ENCODE peak calls at places on chromosomes 13 and 19, in five cellular contexts. F, O, G, C and A are unnamed samples.

GRCh38 chr13:19782049-19782726 is 557 bp downstream of the PSPC1 start:
- DNase-seq in O (no peak), G (peak; percentile 21), F (peak; percentile 71), C (no peak), A (peak; percentile 30)

GRCh38 chr13:30976041-30976440 is 43.6 kb downstream of the TEX26 start:
- DNase-seq in F (no peak), C (no peak), O (no peak), G (no peak), A (no peak)

GRCh38 chr13:49436890-49437289 is 7.0 kb downstream of the CAB39L start:
- DNase-seq in O (no peak), G (no peak), F (no peak), C (no peak), A (no peak)

GRCh38 chr13:97496511-97496910 is 62.5 kb downstream of the RAP2A start:
- DNase-seq in C (no peak), O (no peak), G (no peak), F (no peak), A (no peak)

GRCh38 chr13:48749699-48750473 is 96.2 kb downstream of the CYSLTR2 start:
- DNase-seq in C (peak; percentile 76), O (peak; percentile 73), G (peak; percentile 31), F (peak; percentile 35), A (no peak)

GRCh38 chr19:12195501-12195860 is 32.6 kb downstream of the ZNF136 start:
- DNase-seq in O (no peak), C (no peak), G (no peak), F (no peak), A (no peak)

GRCh38 chr19:4988770-4989251 is 19.9 kb downstream of the KDM4B start:
- DNase-seq in O (no peak), C (no peak), F (no peak), G (no peak), A (no peak)

GRCh38 chr19:36489139-36489919 is at the start of gene ZNF566:
- DNase-seq in G (peak; percentile 90), C (peak; percentile 96), F (peak; percentile 94), O (peak; percentile 92), A (peak; percentile 97)

GRCh38 chr13:90511903-90512302 is 835.6 kb upstream of the MIR17HG start:
- DNase-seq in C (no peak), G (no peak), O (no peak), F (no peak), A (no peak)

GRCh38 chr13:50319603-50320296 is 304.5 kb downstream of the KCNRG start:
- DNase-seq in F (no peak), G (peak; percentile 9), C (peak; percentile 24), O (no peak), A (peak; percentile 85)

GRCh38 chr19:41935781-41936415 is 7.6 kb upstream of the ERFL start:
- DNase-seq in F (no peak), G (no peak), C (no peak), O (no peak), A (no peak)

GRCh38 chr19:10553087-10553667 is 9.5 kb downstream of the ATG4D start:
- DNase-seq in C (no peak), G (no peak), F (no peak), O (no peak), A (no peak)

GRCh38 chr19:23273022-23273593 is 22.9 kb upstream of the ZNF724 start:
- DNase-seq in G (no peak), O (no peak), C (no peak), F (peak; percentile 26), A (no peak)

GRCh38 chr19:35417713-35418534 is 30.1 kb upstream of the FFAR2 start:
- DNase-seq in G (no peak), O (peak; percentile 88), F (no peak), C (no peak), A (no peak)

GRCh38 chr19:58305932-58306323 is 751 bp downstream of the ERVK3-1 start:
- DNase-seq in G (no peak), C (peak; percentile 21), F (peak; percentile 38), O (no peak), A (no peak)

GRCh38 chr19:51311388-51312257 is at the start of gene IGLON5:
- DNase-seq in C (no peak), G (peak; percentile 78), F (peak; percentile 99), O (no peak), A (no peak)

GRCh38 chr13:23470706-23471610 is 37.5 kb upstream of the SACS start:
- DNase-seq in F (no peak), C (peak; percentile 39), O (no peak), G (no peak), A (no peak)

GRCh38 chr19:49065905-49066512 is 1.4 kb upstream of the NTF4 start:
- DNase-seq in O (no peak), G (no peak), C (no peak), F (peak; percentile 33), A (no peak)

GRCh38 chr13:26785845-26786630 is 25.5 kb upstream of the GPR12 start:
- DNase-seq in F (no peak), C (no peak), O (no peak), G (no peak), A (no peak)

GRCh38 chr13:61531383-61532065 is 115.9 kb upstream of the PCDH20 start:
- DNase-seq in O (peak; percentile 17), F (no peak), C (no peak), G (no peak), A (peak; percentile 35)

GRCh38 chr13:61536443-61536842 is 120.8 kb upstream of the PCDH20 start:
- DNase-seq in O (no peak), F (no peak), C (no peak), G (no peak), A (no peak)
- TF ChIP-seq GABPA in O (no peak), F (no peak), C (no peak), G (no peak), A (no peak)

GRCh38 chr13:96072392-96072791 is 17.5 kb upstream of the HS6ST3 start:
- DNase-seq in G (no peak), F (no peak), C (no peak), O (no peak), A (no peak)
- TF ChIP-seq REST in G (no peak), F (no peak), C (no peak), O (no peak), A (no peak)

DNA sequence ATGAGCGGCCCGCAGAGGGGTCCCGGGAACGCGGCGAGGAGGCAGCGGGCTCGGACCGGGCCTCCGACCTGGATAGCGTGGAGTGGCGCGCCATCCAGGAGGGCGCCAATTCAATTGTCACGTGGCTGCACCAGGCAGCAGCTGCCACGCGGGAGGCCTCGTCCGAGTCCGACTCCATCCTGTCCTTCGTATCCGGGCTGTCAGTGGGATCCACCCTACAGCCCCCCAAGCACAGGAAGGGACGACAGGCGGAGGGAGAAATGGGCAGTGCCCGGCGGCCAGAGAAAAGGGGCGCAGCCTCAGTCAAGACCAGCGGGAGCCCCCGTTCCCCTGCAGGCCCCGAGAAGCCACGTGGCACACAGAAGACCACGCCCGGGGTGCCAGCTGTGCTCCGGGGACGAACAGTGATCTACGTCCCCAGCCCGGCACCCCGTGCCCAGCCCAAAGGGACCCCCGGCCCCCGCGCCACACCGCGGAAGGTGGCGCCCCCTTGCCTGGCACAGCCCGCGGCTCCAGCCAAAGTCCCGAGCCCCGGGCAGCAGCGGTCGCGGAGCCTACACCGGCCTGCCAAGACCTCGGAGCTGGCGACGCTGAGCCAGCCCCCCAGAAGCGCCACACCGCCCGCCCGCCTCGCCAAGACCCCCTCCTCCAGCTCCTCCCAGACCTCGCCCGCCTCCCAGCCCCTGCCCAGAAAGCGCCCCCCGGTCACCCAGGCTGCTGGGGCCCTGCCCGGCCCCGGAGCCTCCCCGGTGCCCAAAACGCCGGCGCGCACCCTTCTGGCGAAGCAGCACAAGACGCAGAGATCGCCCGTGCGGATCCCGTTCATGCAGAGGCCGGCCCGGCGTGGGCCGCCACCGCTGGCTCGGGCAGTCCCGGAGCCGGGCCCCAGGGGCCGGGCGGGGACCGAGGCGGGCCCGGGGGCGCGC is 10.5 kb downstream of the C19orf25 start:
- DNase-seq in C (no peak), O (no peak), F (no peak), G (no peak), A (no peak)
- TF ChIP-seq GABPA in C (no peak), O (no peak), F (no peak), G (no peak), A (no peak)

GRCh38 chr19:19626516-19627441 is 1.2 kb downstream of the LPAR2 start:
- DNase-seq in C (no peak), O (no peak), F (no peak), G (no peak), A (no peak)

GRCh38 chr19:19630062-19630414 is 2.0 kb upstream of the LPAR2 start:
- DNase-seq in F (no peak), C (no peak), G (no peak), O (no peak), A (no peak)

GRCh38 chr19:19627716-19628498 is at the start of gene LPAR2:
- DNase-seq in F (peak; percentile 96), O (no peak), C (no peak), G (no peak), A (no peak)

GRCh38 chr19:19628499-19629134 is 597 bp upstream of the LPAR2 start:
- DNase-seq in C (no peak), G (no peak), F (peak; percentile 95), O (no peak), A (peak; percentile 83)

GRCh38 chr19:19627442-19627715 is 641 bp downstream of the LPAR2 start:
- DNase-seq in F (no peak), O (no peak), G (no peak), C (no peak), A (no peak)
- TF ChIP-seq REST in F (no peak), O (no peak), G (no peak), C (no peak), A (no peak)

DNA sequence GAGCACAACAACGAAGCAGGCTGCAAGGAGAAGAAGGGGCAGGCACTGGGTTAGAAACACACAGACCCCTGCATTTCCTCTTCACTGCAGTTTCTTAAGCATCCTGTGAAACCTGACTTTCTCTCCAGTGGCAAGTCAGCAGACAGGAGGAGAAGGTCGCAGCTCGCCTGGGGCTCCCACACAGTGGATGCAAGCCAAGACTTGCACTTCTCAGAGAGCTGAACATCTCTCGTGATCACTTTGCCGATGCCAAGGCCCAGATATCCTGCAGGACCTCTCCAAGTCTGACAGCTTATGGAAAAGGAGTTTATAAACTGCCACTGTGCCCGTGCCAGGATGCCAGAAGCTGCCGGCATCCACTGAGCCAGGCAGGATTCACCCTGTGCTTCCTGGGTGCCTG is 18.4 kb downstream of the TMEM272 start:
- DNase-seq in O (no peak), C (no peak), G (no peak), F (no peak), A (peak; percentile 46)
- TF ChIP-seq GABPA in O (no peak), C (no peak), G (no peak), F (no peak), A (no peak)

GRCh38 chr13:24649685-24650038 is 30.5 kb upstream of the ATP12A start:
- DNase-seq in C (no peak), O (no peak), F (no peak), G (no peak), A (no peak)

GRCh38 chr13:24650157-24650556 is 30.1 kb upstream of the ATP12A start:
- DNase-seq in G (no peak), F (peak; percentile 49), O (no peak), C (no peak), A (no peak)

GRCh38 chr13:24654741-24655140 is 25.5 kb upstream of the ATP12A start:
- DNase-seq in F (no peak), O (no peak), C (no peak), G (no peak), A (no peak)

GRCh38 chr13:24651718-24652345 is 28.4 kb upstream of the ATP12A start:
- DNase-seq in O (no peak), G (no peak), C (no peak), F (no peak), A (no peak)

GRCh38 chr13:24652346-24652745 is 27.9 kb upstream of the ATP12A start:
- DNase-seq in G (no peak), O (no peak), F (no peak), C (no peak), A (no peak)
- TF ChIP-seq REST in G (no peak), O (no peak), F (no peak), C (no peak), A (no peak)